ENCODE peak calls at places on chromosome X, in ten cellular contexts. A is GM04504; W is Right ventricle myocardium superior; J is neural crest cell; Z is neural progenitor cell; D is CD8-positive, alpha-beta T cell; B is left ventricle myocardium superior; M is HFFc6; Y is endothelial cell of umbilical vein; E is GM13977. X is an unnamed sample.

GRCh38 chrX:45710081-45710801 is 509.6 kb upstream of the DIPK2B start:
- DNase-seq in A (peak), W (no peak), J (no peak), Z (no peak), D (no peak), B (no peak), M (peak), Y (peak), E (peak), X (no peak)

GRCh38 chrX:30302957-30303356 is 6.2 kb downstream of the NR0B1 start:
- DNase-seq in A (no peak), W (peak), J (no peak), Z (peak), D (no peak), B (peak), M (peak), Y (no peak), E (no peak), X (no peak)

GRCh38 chrX:130772313-130773140 is 130.5 kb downstream of the ENOX2 start:
- DNase-seq in A (peak), W (no peak), J (no peak), Z (no peak), D (no peak), B (no peak), M (peak), Y (no peak), E (no peak), X (no peak)

GRCh38 chrX:124406294-124407013 is 60.1 kb downstream of the SH2D1A start:
- DNase-seq in A (peak), W (no peak), J (peak), Z (peak), D (peak), B (peak), M (peak), Y (peak), E (peak), X (no peak)

GRCh38 chrX:112714357-112714918 is 34.7 kb upstream of the LHFPL1 start:
- DNase-seq in A (no peak), W (no peak), J (no peak), Z (no peak), D (no peak), B (no peak), M (no peak), Y (no peak), E (no peak), X (no peak)

GRCh38 chrX:108186811-108187210 is 95.2 kb downstream of the ATG4A start:
- DNase-seq in A (peak), W (no peak), J (no peak), Z (no peak), D (no peak), B (no peak), M (peak), Y (peak), E (no peak), X (no peak)

GRCh38 chrX:11474576-11474975 is 181.4 kb downstream of the AMELX start:
- DNase-seq in A (no peak), W (no peak), J (no peak), Z (no peak), D (no peak), B (no peak), M (no peak), Y (no peak), E (no peak), X (no peak)

GRCh38 chrX:109360301-109360700 is 121.6 kb downstream of the GUCY2F start:
- DNase-seq in A (no peak), W (no peak), J (no peak), Z (no peak), D (no peak), B (no peak), M (no peak), Y (no peak), E (no peak), X (no peak)

GRCh38 chrX:68354869-68355628 is 78.2 kb downstream of the OPHN1 start:
- DNase-seq in A (no peak), W (no peak), J (no peak), Z (no peak), D (no peak), B (no peak), M (no peak), Y (no peak), E (no peak), X (no peak)

GRCh38 chrX:56397636-56398035 is 165.5 kb downstream of the KLF8 start:
- DNase-seq in A (no peak), W (no peak), J (no peak), Z (no peak), D (no peak), B (no peak), M (no peak), Y (no peak), E (no peak), X (no peak)

GRCh38 chrX:2145672-2146412 is 354.9 kb downstream of the DHRSX start:
- DNase-seq in A (no peak), W (no peak), J (no peak), Z (no peak), D (no peak), B (no peak), M (no peak), Y (no peak), E (no peak), X (no peak)

GRCh38 chrX:130260316-130260715 is 8.4 kb downstream of the ZNF280C start:
- DNase-seq in A (no peak), W (no peak), J (no peak), Z (no peak), D (no peak), B (no peak), M (no peak), Y (no peak), E (no peak), X (no peak)

GRCh38 chrX:39802906-39803305 is 294.9 kb downstream of the BCOR start:
- DNase-seq in A (no peak), W (no peak), J (no peak), Z (no peak), D (no peak), B (no peak), M (no peak), Y (no peak), E (no peak), X (no peak)

GRCh38 chrX:123764967-123765871 is 32.4 kb upstream of the THOC2 start:
- DNase-seq in A (peak), W (peak), J (peak), Z (peak), D (peak), B (peak), M (peak), Y (peak), E (peak), X (peak)

GRCh38 chrX:65148232-65148631 is 172.0 kb upstream of the ZC4H2 start:
- DNase-seq in A (no peak), W (no peak), J (no peak), Z (no peak), D (no peak), B (no peak), M (no peak), Y (no peak), E (no peak), X (no peak)

GRCh38 chrX:51641421-51642021 is 22.8 kb upstream of the CENPVL3 start:
- DNase-seq in A (peak), W (no peak), J (peak), Z (peak), D (no peak), B (no peak), M (peak), Y (peak), E (peak), X (no peak)

GRCh38 chrX:97066381-97066780 is 182.7 kb downstream of the RPA4 start:
- DNase-seq in A (no peak), W (no peak), J (no peak), Z (no peak), D (no peak), B (no peak), M (no peak), Y (no peak), E (no peak), X (no peak)

GRCh38 chrX:1676866-1677265 is 62.0 kb downstream of the ASMT start:
- DNase-seq in A (no peak), W (no peak), J (no peak), Z (no peak), D (no peak), B (no peak), M (no peak), Y (no peak), E (no peak), X (no peak)

GRCh38 chrX:14915596-14915995 is 42.4 kb downstream of the MOSPD2 start:
- DNase-seq in A (no peak), W (no peak), J (no peak), Z (no peak), D (no peak), B (no peak), M (no peak), Y (no peak), E (no peak), X (no peak)

GRCh38 chrX:84175274-84175673 is 12.7 kb downstream of the RPS6KA6 start:
- DNase-seq in A (no peak), W (no peak), J (no peak), Z (no peak), D (no peak), B (no peak), M (no peak), Y (no peak), E (no peak), X (no peak)

GRCh38 chrX:30495468-30495867 is 82.1 kb downstream of the TASL start:
- DNase-seq in A (no peak), W (no peak), J (no peak), Z (no peak), D (no peak), B (no peak), M (no peak), Y (no peak), E (no peak), X (no peak)

GRCh38 chrX:54785901-54786300 is 12.2 kb downstream of the ITIH6 start:
- DNase-seq in A (no peak), W (no peak), J (no peak), Z (peak), D (no peak), B (no peak), M (no peak), Y (no peak), E (no peak), X (no peak)